ENCODE peak calls at places on chromosomes 7 and 10, in six cellular contexts. K is CD8-positive, alpha-beta T cell; U is lower lobe of right lung; N is mammary epithelial cell; F is A549; W is bronchial epithelial cell. I is an unnamed sample.

GRCh38 chr7:105890290-105890997 is 14.0 kb upstream of the ATXN7L1 start:
- DNase-seq in N (peak; percentile 61), F (no peak), W (peak; percentile 64), K (no peak), U (no peak), I (no peak)

GRCh38 chr7:35599642-35600041 is 95.3 kb downstream of the HERPUD2 start:
- DNase-seq in U (no peak), W (no peak), K (no peak), N (no peak), F (no peak), I (no peak)

GRCh38 chr7:85471740-85472139 is 284.9 kb upstream of the SEMA3D start:
- DNase-seq in K (no peak), U (no peak), N (peak; percentile 17), F (no peak), W (no peak), I (no peak)

GRCh38 chr10:31242902-31243301 is 76.1 kb upstream of the ZEB1 start:
- DNase-seq in U (no peak), N (peak; percentile 82), W (peak; percentile 80), K (no peak), F (peak; percentile 84), I (no peak)

GRCh38 chr7:53209129-53209528 is 173.7 kb downstream of the POM121L12 start:
- DNase-seq in F (no peak), K (no peak), N (no peak), U (no peak), W (no peak), I (no peak)

GRCh38 chr10:65570143-65571010 is 1355.5 kb upstream of the LRRTM3 start:
- DNase-seq in K (no peak), U (peak; percentile 53), F (peak; percentile 72), W (peak; percentile 49), N (peak; percentile 36), I (no peak)

GRCh38 chr10:97095701-97096300 is 90.0 kb downstream of the SLIT1 start:
- DNase-seq in F (no peak), W (no peak), K (no peak), N (no peak), U (no peak), I (no peak)

GRCh38 chr7:101747058-101747617 is 70.3 kb upstream of the CUX1 start:
- DNase-seq in F (no peak), N (no peak), K (no peak), W (no peak), U (no peak), I (no peak)

GRCh38 chr7:104643587-104644217 is 315.3 kb downstream of the LHFPL3 start:
- DNase-seq in K (no peak), N (peak; percentile 3), W (peak; percentile 13), F (peak; percentile 9), U (no peak), I (no peak)

GRCh38 chr10:79932841-79933379 is 16.0 kb downstream of the SFTPD start:
- DNase-seq in W (no peak), K (no peak), F (no peak), U (peak; percentile 76), N (no peak), I (no peak)

GRCh38 chr10:101938316-101939272 is 95.0 kb upstream of the KCNIP2 start:
- DNase-seq in W (peak; percentile 77), U (no peak), F (peak; percentile 31), N (peak; percentile 54), K (no peak), I (no peak)

GRCh38 chr10:23358357-23358756 is 13.8 kb upstream of the C10orf67 start:
- DNase-seq in K (no peak), U (no peak), W (no peak), N (no peak), F (no peak), I (no peak)

GRCh38 chr7:106278695-106279094 is 6.1 kb downstream of the NAMPT start:
- DNase-seq in F (no peak), N (no peak), U (no peak), W (no peak), K (no peak), I (no peak)

GRCh38 chr7:37289347-37289746 is 159.3 kb downstream of the ELMO1 start:
- DNase-seq in W (no peak), F (no peak), N (no peak), U (no peak), K (no peak), I (no peak)

GRCh38 chr10:90458054-90458453 is 399.8 kb downstream of the HTR7 start:
- DNase-seq in W (peak; percentile 67), N (no peak), K (no peak), U (no peak), F (no peak), I (no peak)

GRCh38 chr10:52954407-52954806 is 181.8 kb upstream of the MBL2 start:
- DNase-seq in K (no peak), F (no peak), U (no peak), W (peak; percentile 82), N (peak; percentile 75), I (no peak)

GRCh38 chr10:52952391-52953079 is 180.0 kb upstream of the MBL2 start:
- DNase-seq in K (no peak), N (no peak), U (no peak), W (no peak), F (no peak), I (no peak)

GRCh38 chr10:52950578-52950977 is 178.0 kb upstream of the MBL2 start:
- DNase-seq in F (no peak), K (no peak), U (no peak), W (no peak), N (no peak), I (no peak)

GRCh38 chr10:52951819-52952218 is 179.2 kb upstream of the MBL2 start:
- DNase-seq in U (no peak), N (peak; percentile 8), F (peak; percentile 33), W (peak; percentile 51), K (no peak), I (no peak)

DNA sequence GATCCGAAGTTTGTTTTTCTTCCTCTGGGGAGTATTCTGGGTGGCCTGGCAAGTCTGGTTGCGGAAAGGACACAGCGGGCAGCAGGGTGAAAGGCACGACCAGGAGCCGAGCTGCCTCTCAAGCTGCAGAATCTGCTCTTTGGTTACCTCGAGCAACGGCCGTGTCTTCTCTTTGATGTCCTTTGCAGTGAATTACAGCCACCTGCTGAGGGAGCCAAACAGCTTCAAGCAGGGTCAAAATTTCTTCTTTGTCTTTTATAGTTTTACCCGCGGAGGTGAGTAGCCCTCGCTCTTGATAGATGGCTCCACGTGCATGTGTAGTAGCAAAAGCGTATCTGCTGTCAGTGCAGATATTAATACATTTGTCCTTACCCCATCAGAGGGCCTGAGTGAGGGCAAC is 177.3 kb upstream of the MBL2 start:
- DNase-seq in N (no peak), F (peak; percentile 2), K (no peak), U (no peak), W (no peak), I (no peak)
- TF ChIP-seq CTCF in N (peak; percentile 4), F (no peak), K (no peak), U (no peak), W (no peak), I (no peak)

GRCh38 chr7:32892521-32893224 is 1.1 kb upstream of the KBTBD2 start:
- DNase-seq in N (peak; percentile 61), K (peak; percentile 36), F (peak; percentile 41), W (peak; percentile 84), U (peak; percentile 62), I (peak; percentile 67)

GRCh38 chr7:32890010-32890552 is 1.5 kb downstream of the KBTBD2 start:
- DNase-seq in K (no peak), F (peak; percentile 33), N (peak; percentile 46), W (peak; percentile 20), U (no peak), I (no peak)

GRCh38 chr7:32891800-32892520 is 400 bp upstream of the KBTBD2 start:
- DNase-seq in N (peak; percentile 95), W (peak; percentile 82), F (peak; percentile 96), U (peak; percentile 98), K (peak; percentile 97), I (peak; percentile 95)

GRCh38 chr7:32890553-32891045 is 961 bp downstream of the KBTBD2 start:
- DNase-seq in F (peak; percentile 60), N (peak; percentile 69), W (peak; percentile 74), K (peak; percentile 41), U (no peak), I (no peak)

GRCh38 chr7:32891046-32891799 is at the start of gene KBTBD2:
- DNase-seq in F (peak; percentile 91), W (peak; percentile 59), U (peak; percentile 91), K (peak; percentile 71), N (peak; percentile 81), I (peak; percentile 69)
- TF ChIP-seq CTCF in F (no peak), W (no peak), U (no peak), K (no peak), N (peak; percentile 19), I (no peak)

GRCh38 chr7:151705744-151706567 is 171.0 kb downstream of the PRKAG2 start:
- DNase-seq in K (no peak), F (peak; percentile 61), U (peak; percentile 47), W (peak; percentile 75), N (peak; percentile 22), I (no peak)
- TF ChIP-seq CTCF in K (no peak), F (peak; percentile 78), U (peak; percentile 46), W (peak; percentile 69), N (peak; percentile 67), I (peak; percentile 58)

DNA sequence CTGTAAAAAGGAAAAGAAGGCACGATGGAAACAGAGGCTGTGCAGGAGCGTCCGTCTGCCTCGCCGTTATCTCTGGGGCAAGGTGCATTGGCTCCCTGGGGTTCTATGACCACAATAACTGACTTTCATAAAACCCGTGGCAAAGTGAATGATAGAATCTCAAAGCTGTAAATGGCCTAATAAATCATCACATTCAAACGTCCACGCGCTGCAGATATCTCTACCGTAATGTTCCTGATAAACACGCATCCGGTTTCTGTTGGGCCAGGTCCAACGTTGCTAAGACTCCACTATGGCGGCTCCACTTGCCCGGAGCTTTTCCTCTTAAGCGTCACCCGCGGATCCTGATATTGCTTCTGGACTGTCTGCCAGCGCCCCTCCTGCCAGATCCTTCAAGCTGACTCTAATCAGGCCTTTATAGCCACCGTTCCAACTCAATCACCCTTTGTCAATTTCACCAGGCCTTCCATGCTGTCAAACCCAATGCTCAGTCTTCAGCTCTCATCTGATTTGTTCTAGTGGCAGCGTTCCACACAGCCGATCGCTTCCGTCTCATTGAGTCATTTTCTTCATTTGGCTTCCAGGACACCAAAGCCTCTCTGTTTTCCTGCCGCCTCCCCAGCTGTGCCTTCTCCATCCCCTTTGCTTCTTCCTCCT is 265.5 kb upstream of the FOXK1 start:
- DNase-seq in F (peak; percentile 35), W (no peak), N (peak; percentile 22), K (no peak), U (no peak), I (peak; percentile 56)
- TF ChIP-seq CTCF in F (no peak), W (no peak), N (no peak), K (no peak), U (no peak), I (no peak)

DNA sequence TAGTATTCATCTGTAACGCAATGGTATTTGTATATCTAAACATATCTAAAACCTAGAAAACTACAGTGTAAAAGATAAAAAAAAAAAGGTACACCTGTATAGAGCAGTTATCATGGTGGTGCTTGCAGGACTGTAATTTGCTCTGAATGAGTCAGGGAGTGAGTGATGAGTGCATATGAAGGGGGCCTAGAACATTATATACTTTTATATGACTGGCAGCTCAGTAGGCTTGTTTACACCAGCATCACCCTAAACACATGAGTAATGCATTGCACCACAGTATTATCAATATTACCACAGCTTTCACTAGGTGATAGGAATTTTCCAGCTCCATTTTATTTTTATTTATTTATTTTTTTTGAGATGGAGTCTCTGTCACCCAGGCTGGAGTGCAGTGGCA is 40.8 kb downstream of the TRIM24 start:
- DNase-seq in K (no peak), N (no peak), F (no peak), W (peak; percentile 21), U (no peak), I (no peak)
- TF ChIP-seq CTCF in K (no peak), N (no peak), F (no peak), W (no peak), U (no peak), I (no peak)

GRCh38 chr10:53140516-53140915 is 367.9 kb upstream of the MBL2 start:
- DNase-seq in K (no peak), W (peak; percentile 75), U (no peak), F (no peak), N (peak; percentile 86), I (no peak)
- TF ChIP-seq CTCF in K (no peak), W (no peak), U (no peak), F (no peak), N (no peak), I (no peak)